ENCODE peak calls at places on chromosomes 13 and 19, in five cellular contexts. J is spleen, F is mesothelial cell of epicardium, P is EL, K is ELR. S is an unnamed sample.
A peak's percentile ranks its signal among the peaks of the same experiment; 100 is the strongest.

GRCh38 chr19:43751466-43752220 is 3.1 kb downstream of the SMG9 start:
- DNase-seq in J (no peak), K (peak; percentile 50), F (no peak), P (peak; percentile 33), S (no peak)

GRCh38 chr13:102566513-102566912 is 30.3 kb upstream of the TPP2 start:
- DNase-seq in J (no peak), K (no peak), F (no peak), P (no peak), S (no peak)

GRCh38 chr13:31374682-31375081 is 174.9 kb downstream of the B3GLCT start:
- DNase-seq in K (no peak), F (no peak), P (no peak), J (no peak), S (no peak)

GRCh38 chr13:73861136-73861535 is 273.1 kb downstream of the KLF12 start:
- DNase-seq in F (no peak), P (no peak), K (no peak), J (no peak), S (no peak)

GRCh38 chr13:95494082-95494681 is 58.3 kb upstream of the CLDN10 start:
- DNase-seq in K (peak; percentile 66), F (no peak), P (peak; percentile 48), J (no peak), S (no peak)

GRCh38 chr13:113083402-113084061 is 22.1 kb upstream of the F7 start:
- DNase-seq in J (peak; percentile 48), K (no peak), P (no peak), F (no peak), S (peak; percentile 59)

GRCh38 chr19:49581007-49581508 is at the start of gene PRRG2:
- DNase-seq in P (no peak), K (no peak), J (no peak), F (no peak), S (no peak)

GRCh38 chr19:789473-790052 is 7.7 kb upstream of the PTBP1 start:
- DNase-seq in P (no peak), J (no peak), F (no peak), K (no peak), S (no peak)

GRCh38 chr13:99378985-99379734 is 72.0 kb upstream of the GPR183 start:
- DNase-seq in P (no peak), F (no peak), J (no peak), K (no peak), S (no peak)

GRCh38 chr13:112692586-112692985 is 2.7 kb downstream of the ATP11A start:
- DNase-seq in P (no peak), J (no peak), K (no peak), F (no peak), S (no peak)

GRCh38 chr13:20561731-20562130 is 5.2 kb upstream of the IFT88 start:
- DNase-seq in P (no peak), F (no peak), K (no peak), J (no peak), S (no peak)

GRCh38 chr13:80921556-80921955 is 580.6 kb upstream of the SPRY2 start:
- DNase-seq in K (peak; percentile 64), F (no peak), P (no peak), J (no peak), S (no peak)

GRCh38 chr19:30076751-30077670 is 135.0 kb downstream of the URI1 start:
- DNase-seq in F (no peak), J (peak; percentile 62), K (no peak), P (no peak), S (no peak)

GRCh38 chr19:47190167-47190727 is 40.8 kb downstream of the BBC3 start:
- DNase-seq in P (peak; percentile 75), K (peak; percentile 27), F (peak; percentile 47), J (no peak), S (peak; percentile 92)

GRCh38 chr13:101209206-101209893 is 207.0 kb downstream of the NALCN start:
- DNase-seq in J (no peak), K (peak; percentile 24), P (no peak), F (no peak), S (no peak)

GRCh38 chr19:51637362-51637978 is 7.3 kb upstream of the SIGLEC5 start:
- DNase-seq in F (no peak), P (no peak), K (peak; percentile 33), J (no peak), S (no peak)

GRCh38 chr19:5585461-5586299 is 17.9 kb upstream of the TINCR start:
- DNase-seq in J (no peak), F (peak; percentile 68), K (no peak), P (no peak), S (peak; percentile 84)

GRCh38 chr13:30038884-30039283 is 188.5 kb upstream of the UBL3 start:
- DNase-seq in F (no peak), P (peak; percentile 42), J (no peak), K (peak; percentile 35), S (no peak)

GRCh38 chr13:101018720-101019119 is 344.1 kb upstream of the TMTC4 start:
- DNase-seq in J (no peak), K (peak; percentile 88), F (no peak), P (peak; percentile 88), S (no peak)

GRCh38 chr19:32397736-32398135 is 7.8 kb upstream of the DPY19L3 start:
- DNase-seq in P (peak; percentile 89), K (peak; percentile 79), F (no peak), J (no peak), S (no peak)

GRCh38 chr13:31885994-31886393 is 145.6 kb upstream of the FRY start:
- DNase-seq in K (no peak), F (no peak), P (peak; percentile 17), J (no peak), S (no peak)

GRCh38 chr19:246551-246950 is 44.7 kb downstream of the PLPP2 start:
- DNase-seq in F (peak; percentile 39), K (no peak), P (no peak), J (peak; percentile 72), S (peak; percentile 86)

GRCh38 chr13:113991191-113991669 is 17.4 kb upstream of the C13orf46 start:
- DNase-seq in P (no peak), F (no peak), K (no peak), J (peak; percentile 11), S (no peak)

GRCh38 chr13:97430296-97430695 is 3.7 kb upstream of the RAP2A start:
- DNase-seq in K (no peak), F (no peak), J (no peak), P (no peak), S (no peak)

GRCh38 chr13:24891476-24892108 is 127.6 kb downstream of the RNF17 start:
- DNase-seq in P (no peak), F (no peak), J (no peak), K (no peak), S (no peak)

GRCh38 chr13:79867248-79867647 is 386.3 kb downstream of the NDFIP2 start:
- DNase-seq in J (no peak), K (peak; percentile 6), P (peak; percentile 12), F (no peak), S (no peak)